ENCODE peak calls at places on chromosomes 3 and 15, in seven cellular contexts. C is nephron progenitor cell, B is right atrium auricular region, U is GM12865, R is body of pancreas, Y is A549, Z is BJ. E is an unnamed sample.

GRCh38 chr3:123871946-123872345 is 12.2 kb downstream of the MYLK start:
- DNase-seq in C (no peak), B (no peak), U (no peak), R (no peak), Y (no peak), Z (no peak), E (no peak)

GRCh38 chr15:40991355-40991754 is 38.1 kb downstream of the CHAC1 start:
- DNase-seq in C (no peak), B (no peak), U (no peak), R (no peak), Y (no peak), Z (no peak), E (no peak)

GRCh38 chr15:42348083-42348482 is 11.2 kb upstream of the CAPN3 start:
- DNase-seq in C (no peak), B (no peak), U (no peak), R (no peak), Y (no peak), Z (peak; percentile 61), E (no peak)

GRCh38 chr15:31236184-31237041 is 90.2 kb upstream of the KLF13 start:
- DNase-seq in C (no peak), B (peak; percentile 91), U (peak; percentile 52), R (peak; percentile 59), Y (peak; percentile 85), Z (peak; percentile 69), E (no peak)

GRCh38 chr3:48715179-48715800 is 1.7 kb downstream of the IP6K2 start:
- DNase-seq in C (peak; percentile 18), B (no peak), U (no peak), R (no peak), Y (peak; percentile 30), Z (no peak), E (no peak)

GRCh38 chr3:49013738-49014660 is 4.4 kb downstream of the DALRD3 start:
- DNase-seq in C (peak; percentile 56), B (no peak), U (peak; percentile 83), R (peak; percentile 59), Y (peak; percentile 63), Z (no peak), E (peak; percentile 52)

GRCh38 chr3:132245547-132245946 is 71.7 kb upstream of the ACP3 start:
- DNase-seq in C (no peak), B (no peak), U (peak; percentile 19), R (peak; percentile 22), Y (no peak), Z (no peak), E (no peak)

GRCh38 chr15:53837263-53837662 is 77.8 kb upstream of the WDR72 start:
- DNase-seq in C (no peak), B (no peak), U (peak; percentile 2), R (peak; percentile 64), Y (peak; percentile 18), Z (no peak), E (no peak)

GRCh38 chr15:99100245-99101173 is 4.4 kb upstream of the SYNM start:
- DNase-seq in C (peak; percentile 90), B (peak; percentile 82), U (peak; percentile 56), R (peak; percentile 84), Y (peak; percentile 81), Z (no peak), E (peak; percentile 87)

GRCh38 chr3:197137741-197138140 is 108.1 kb upstream of the MELTF start:
- DNase-seq in C (no peak), B (no peak), U (no peak), R (no peak), Y (no peak), Z (no peak), E (no peak)

GRCh38 chr3:187186801-187187421 is 10.4 kb upstream of the RTP1 start:
- DNase-seq in C (no peak), B (peak; percentile 63), U (peak; percentile 23), R (no peak), Y (peak; percentile 22), Z (no peak), E (no peak)

GRCh38 chr3:58962040-58962651 is 87.7 kb downstream of the CFAP20DC start:
- DNase-seq in C (no peak), B (no peak), U (no peak), R (no peak), Y (no peak), Z (peak; percentile 24), E (no peak)

GRCh38 chr3:136671921-136672320 is 80.3 kb downstream of the STAG1 start:
- DNase-seq in C (no peak), B (no peak), U (no peak), R (no peak), Y (peak; percentile 14), Z (peak; percentile 71), E (no peak)

GRCh38 chr3:23019596-23020300 is 183.4 kb upstream of the UBE2E2 start:
- DNase-seq in C (no peak), B (no peak), U (no peak), R (no peak), Y (no peak), Z (no peak), E (no peak)

GRCh38 chr3:50213383-50213782 is 8.3 kb downstream of the SLC38A3 start:
- DNase-seq in C (no peak), B (no peak), U (no peak), R (peak; percentile 54), Y (no peak), Z (no peak), E (no peak)
- TF ChIP-seq CTCF in C (no peak), B (no peak), U (no peak), R (no peak), Y (no peak), Z (no peak), E (no peak)

GRCh38 chr3:171113716-171114115 is 87.2 kb upstream of the SLC2A2 start:
- DNase-seq in C (peak; percentile 4), B (no peak), U (no peak), R (no peak), Y (peak; percentile 8), Z (no peak), E (no peak)
- TF ChIP-seq CTCF in C (peak; percentile 32), B (no peak), U (no peak), R (no peak), Y (no peak), Z (peak; percentile 15), E (peak; percentile 27)

GRCh38 chr3:5229414-5229813 is 41.9 kb downstream of the EDEM1 start:
- DNase-seq in C (no peak), B (no peak), U (no peak), R (no peak), Y (no peak), Z (no peak), E (no peak)

GRCh38 chr3:5233026-5233425 is 45.5 kb downstream of the EDEM1 start:
- DNase-seq in C (no peak), B (no peak), U (no peak), R (no peak), Y (no peak), Z (no peak), E (no peak)

GRCh38 chr3:5231067-5231466 is 43.6 kb downstream of the EDEM1 start:
- DNase-seq in C (no peak), B (no peak), U (no peak), R (no peak), Y (no peak), Z (no peak), E (no peak)

GRCh38 chr3:5232570-5232969 is 45.1 kb downstream of the EDEM1 start:
- DNase-seq in C (no peak), B (no peak), U (no peak), R (no peak), Y (peak; percentile 17), Z (no peak), E (no peak)

DNA sequence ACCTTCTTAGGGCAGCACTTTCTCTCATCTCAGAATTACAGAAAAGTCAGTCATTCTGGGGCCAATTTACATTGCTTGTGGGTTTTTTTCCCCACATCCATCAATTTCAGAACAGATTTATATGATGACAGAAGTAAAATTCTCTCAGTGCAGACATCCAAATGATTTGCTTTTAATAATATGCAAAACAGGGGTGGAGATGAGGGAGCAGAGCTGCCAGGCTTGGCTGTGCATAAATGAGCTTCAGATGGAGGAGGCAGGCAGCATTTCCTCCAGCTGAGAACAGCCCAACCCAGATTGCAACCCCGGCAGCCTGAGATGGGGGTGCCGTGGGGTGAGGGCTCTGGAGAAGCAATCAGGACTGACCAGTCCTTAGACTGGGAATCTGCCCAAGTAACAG is 44.0 kb downstream of the EDEM1 start:
- DNase-seq in C (no peak), B (no peak), U (peak; percentile 37), R (no peak), Y (no peak), Z (no peak), E (no peak)
- TF ChIP-seq CTCF in C (no peak), B (no peak), U (no peak), R (no peak), Y (no peak), Z (no peak), E (no peak)

GRCh38 chr3:195249057-195249770 is 21.7 kb downstream of the XXYLT1 start:
- DNase-seq in C (no peak), B (peak; percentile 44), U (no peak), R (no peak), Y (no peak), Z (no peak), E (no peak)

GRCh38 chr3:195248281-195248680 is 22.7 kb downstream of the XXYLT1 start:
- DNase-seq in C (no peak), B (no peak), U (no peak), R (no peak), Y (no peak), Z (no peak), E (no peak)

GRCh38 chr3:195251336-195252065 is 19.5 kb downstream of the XXYLT1 start:
- DNase-seq in C (no peak), B (no peak), U (no peak), R (peak; percentile 9), Y (no peak), Z (no peak), E (no peak)

GRCh38 chr3:195249858-195250464 is 21.0 kb downstream of the XXYLT1 start:
- DNase-seq in C (no peak), B (peak; percentile 43), U (no peak), R (peak; percentile 7), Y (no peak), Z (no peak), E (no peak)

DNA sequence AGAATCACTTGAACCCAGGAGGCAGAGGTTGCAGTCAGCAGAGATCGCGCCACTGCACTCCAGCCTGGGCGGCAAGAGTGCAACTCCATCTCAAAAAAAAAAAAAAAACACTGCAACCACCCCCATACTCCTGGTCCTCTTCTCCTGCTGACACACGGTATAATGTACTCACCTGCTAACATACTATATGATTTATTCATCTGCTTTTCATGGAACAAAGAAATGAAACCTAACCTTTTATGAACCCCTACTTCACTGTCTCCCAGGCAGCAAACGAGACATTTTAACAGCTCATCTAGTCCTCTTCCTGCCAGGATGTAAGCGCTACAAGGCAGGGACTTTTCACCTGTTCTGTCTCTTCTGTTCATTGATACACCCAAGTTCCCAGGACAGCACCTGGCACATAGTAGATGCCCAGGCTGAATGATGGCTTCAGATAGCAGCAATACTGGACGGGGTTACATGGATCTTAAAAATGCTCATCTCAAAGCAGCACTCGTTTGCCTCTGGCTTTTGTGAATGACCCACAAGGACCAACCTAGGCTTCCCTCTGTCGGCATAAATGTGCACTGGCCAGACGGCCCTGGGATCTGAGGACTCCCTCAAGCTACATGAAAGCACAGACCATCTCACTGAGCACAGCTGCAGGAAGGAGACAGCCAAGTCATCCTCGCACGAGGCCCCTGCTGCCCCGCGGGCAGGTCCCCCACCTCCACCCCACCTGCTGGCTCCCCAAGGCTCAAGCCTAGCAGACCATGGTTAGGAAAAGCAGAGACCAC is 20.3 kb downstream of the XXYLT1 start:
- DNase-seq in C (no peak), B (peak; percentile 59), U (peak; percentile 35), R (peak; percentile 9), Y (no peak), Z (no peak), E (no peak)
- TF ChIP-seq CTCF in C (no peak), B (no peak), U (peak; percentile 10), R (no peak), Y (no peak), Z (peak; percentile 49), E (peak; percentile 14)

GRCh38 chr3:156474560-156475389 is 80.1 kb downstream of the SSR3 start:
- DNase-seq in C (peak; percentile 37), B (no peak), U (peak; percentile 13), R (no peak), Y (no peak), Z (no peak), E (peak; percentile 38)
- TF ChIP-seq CTCF in C (peak; percentile 66), B (no peak), U (peak; percentile 48), R (no peak), Y (no peak), Z (peak; percentile 44), E (peak; percentile 60)

E was measured in neural crest cell.